ENCODE peak calls at places on chromosomes 1 and 21, in ten cellular contexts. V, I, G, D, O, B, K, Y, F and X are unnamed samples.

GRCh38 chr1:112673589-112674439 is 645 bp upstream of the MOV10 start:
- DNase-seq in I (no peak), V (peak), B (peak), D (no peak), Y (peak), F (no peak), G (peak), K (peak), O (peak), X (peak)

GRCh38 chr1:43776043-43776761 is 68.9 kb downstream of the ST3GAL3 start:
- DNase-seq in I (no peak), K (peak), V (no peak), Y (peak), F (no peak), O (no peak), D (no peak), G (no peak), B (peak), X (no peak)

GRCh38 chr1:115364044-115364775 is 26.2 kb upstream of the NGF start:
- DNase-seq in B (no peak), K (peak), D (no peak), G (peak), Y (no peak), V (peak), O (no peak), F (no peak), I (no peak), X (no peak)

GRCh38 chr1:234515821-234516241 is 36.9 kb upstream of the TARBP1 start:
- DNase-seq in F (no peak), I (no peak), D (no peak), G (peak), K (peak), B (peak), O (no peak), V (peak), Y (peak), X (no peak)

GRCh38 chr1:50704126-50704525 is 255.9 kb downstream of the FAF1 start:
- DNase-seq in G (peak), V (peak), D (no peak), F (no peak), K (peak), O (no peak), Y (peak), I (no peak), B (peak), X (no peak)

GRCh38 chr1:230636575-230637163 is 5.6 kb upstream of the COG2 start:
- DNase-seq in Y (no peak), D (peak), I (no peak), O (no peak), K (no peak), F (no peak), G (no peak), V (no peak), B (no peak), X (no peak)

GRCh38 chr1:46622341-46622740 is 5.7 kb upstream of the MOB3C start:
- DNase-seq in F (no peak), I (no peak), G (peak), O (peak), K (peak), Y (peak), B (peak), D (no peak), V (no peak), X (no peak)

GRCh38 chr21:44413566-44414290 is 41.6 kb upstream of the LRRC3 start:
- DNase-seq in K (no peak), D (no peak), F (no peak), Y (no peak), V (no peak), B (no peak), O (no peak), G (no peak), I (no peak), X (no peak)

GRCh38 chr1:41399148-41399795 is 38.0 kb downstream of the FOXO6 start:
- DNase-seq in V (no peak), F (no peak), G (no peak), Y (no peak), I (no peak), D (no peak), O (no peak), K (no peak), B (no peak), X (no peak)

GRCh38 chr1:162135271-162135775 is 65.8 kb downstream of the NOS1AP start:
- DNase-seq in F (no peak), V (no peak), O (no peak), B (no peak), K (no peak), G (no peak), Y (no peak), D (no peak), I (no peak), X (no peak)